ENCODE peak calls at places on chromosomes 12 and 14, in eight cellular contexts. One of them, this sample, is unnamed.

GRCh38 chr12:21992823-21993222 is 51.6 kb upstream of the ABCC9 start:
- DNase-seq in dorsolateral prefrontal cortex: no peak
- DNase-seq in astrocyte: no peak
- DNase-seq in CD8-positive, alpha-beta memory T cell: no peak
- DNase-seq in keratinocyte: no peak
- DNase-seq in neural progenitor cell: no peak
- DNase-seq in body of pancreas: peak; percentile 41
- DNase-seq in A549: no peak
- DNase-seq in this sample: no peak

GRCh38 chr12:67786086-67786485 is 137.5 kb downstream of the DYRK2 start:
- DNase-seq in dorsolateral prefrontal cortex: no peak
- DNase-seq in astrocyte: no peak
- DNase-seq in CD8-positive, alpha-beta memory T cell: no peak
- DNase-seq in keratinocyte: no peak
- DNase-seq in neural progenitor cell: no peak
- DNase-seq in body of pancreas: no peak
- DNase-seq in A549: no peak
- DNase-seq in this sample: no peak

GRCh38 chr12:20523658-20524057 is 155.3 kb downstream of the PDE3A start:
- DNase-seq in dorsolateral prefrontal cortex: no peak
- DNase-seq in astrocyte: peak; percentile 27
- DNase-seq in CD8-positive, alpha-beta memory T cell: no peak
- DNase-seq in keratinocyte: no peak
- DNase-seq in neural progenitor cell: no peak
- DNase-seq in body of pancreas: no peak
- DNase-seq in A549: no peak
- DNase-seq in this sample: no peak

GRCh38 chr12:75820848-75821578 is 210.6 kb downstream of the PHLDA1 start:
- DNase-seq in dorsolateral prefrontal cortex: no peak
- DNase-seq in astrocyte: peak; percentile 95
- DNase-seq in CD8-positive, alpha-beta memory T cell: no peak
- DNase-seq in keratinocyte: peak; percentile 66
- DNase-seq in neural progenitor cell: no peak
- DNase-seq in body of pancreas: no peak
- DNase-seq in A549: no peak
- DNase-seq in this sample: no peak

GRCh38 chr12:85182699-85183098 is 97.3 kb upstream of the ALX1 start:
- DNase-seq in dorsolateral prefrontal cortex: no peak
- DNase-seq in astrocyte: no peak
- DNase-seq in CD8-positive, alpha-beta memory T cell: no peak
- DNase-seq in keratinocyte: no peak
- DNase-seq in neural progenitor cell: peak; percentile 21
- DNase-seq in body of pancreas: no peak
- DNase-seq in A549: no peak
- DNase-seq in this sample: no peak

GRCh38 chr12:46556105-46556559 is 183.6 kb upstream of the SLC38A2 start:
- DNase-seq in dorsolateral prefrontal cortex: no peak
- DNase-seq in astrocyte: peak; percentile 99
- DNase-seq in CD8-positive, alpha-beta memory T cell: no peak
- DNase-seq in keratinocyte: no peak
- DNase-seq in neural progenitor cell: no peak
- DNase-seq in body of pancreas: no peak
- DNase-seq in A549: peak; percentile 19
- DNase-seq in this sample: no peak

GRCh38 chr14:88553886-88554457 is 835 bp downstream of the PTPN21 start:
- DNase-seq in dorsolateral prefrontal cortex: no peak
- DNase-seq in astrocyte: peak; percentile 22
- DNase-seq in CD8-positive, alpha-beta memory T cell: no peak
- DNase-seq in keratinocyte: no peak
- DNase-seq in neural progenitor cell: no peak
- DNase-seq in body of pancreas: peak; percentile 40
- DNase-seq in A549: no peak
- DNase-seq in this sample: no peak

GRCh38 chr14:49545071-49545470 is 41.1 kb downstream of the RPS29 start:
- DNase-seq in dorsolateral prefrontal cortex: no peak
- DNase-seq in astrocyte: no peak
- DNase-seq in CD8-positive, alpha-beta memory T cell: no peak
- DNase-seq in keratinocyte: no peak
- DNase-seq in neural progenitor cell: no peak
- DNase-seq in body of pancreas: no peak
- DNase-seq in A549: no peak
- DNase-seq in this sample: no peak

GRCh38 chr12:121128908-121129704 is 3.6 kb upstream of the P2RX7 start:
- DNase-seq in dorsolateral prefrontal cortex: peak; percentile 94
- DNase-seq in astrocyte: no peak
- DNase-seq in CD8-positive, alpha-beta memory T cell: peak; percentile 64
- DNase-seq in keratinocyte: no peak
- DNase-seq in neural progenitor cell: no peak
- DNase-seq in body of pancreas: peak; percentile 68
- DNase-seq in A549: peak; percentile 36
- DNase-seq in this sample: peak; percentile 93

GRCh38 chr12:110002691-110003515 is 3.7 kb downstream of the ANKRD13A start:
- DNase-seq in dorsolateral prefrontal cortex: no peak
- DNase-seq in astrocyte: peak; percentile 40
- DNase-seq in CD8-positive, alpha-beta memory T cell: no peak
- DNase-seq in keratinocyte: no peak
- DNase-seq in neural progenitor cell: no peak
- DNase-seq in body of pancreas: no peak
- DNase-seq in A549: no peak
- DNase-seq in this sample: no peak

GRCh38 chr14:79661762-79662161 is 549.5 kb downstream of the DIO2 start:
- DNase-seq in dorsolateral prefrontal cortex: no peak
- DNase-seq in astrocyte: peak; percentile 52
- DNase-seq in CD8-positive, alpha-beta memory T cell: no peak
- DNase-seq in keratinocyte: peak; percentile 5
- DNase-seq in neural progenitor cell: no peak
- DNase-seq in body of pancreas: no peak
- DNase-seq in A549: no peak
- DNase-seq in this sample: no peak

GRCh38 chr12:76451528-76451927 is 103.3 kb upstream of the BBS10 start:
- DNase-seq in dorsolateral prefrontal cortex: no peak
- DNase-seq in astrocyte: no peak
- DNase-seq in CD8-positive, alpha-beta memory T cell: no peak
- DNase-seq in keratinocyte: no peak
- DNase-seq in neural progenitor cell: no peak
- DNase-seq in body of pancreas: no peak
- DNase-seq in A549: no peak
- DNase-seq in this sample: no peak

GRCh38 chr12:132621657-132622435 is 3.3 kb downstream of the P2RX2 start:
- DNase-seq in dorsolateral prefrontal cortex: no peak
- DNase-seq in astrocyte: no peak
- DNase-seq in CD8-positive, alpha-beta memory T cell: no peak
- DNase-seq in keratinocyte: no peak
- DNase-seq in neural progenitor cell: no peak
- DNase-seq in body of pancreas: no peak
- DNase-seq in A549: no peak
- DNase-seq in this sample: no peak

GRCh38 chr12:83514372-83514771 is 827.7 kb downstream of the TMTC2 start:
- DNase-seq in dorsolateral prefrontal cortex: no peak
- DNase-seq in astrocyte: no peak
- DNase-seq in CD8-positive, alpha-beta memory T cell: no peak
- DNase-seq in keratinocyte: no peak
- DNase-seq in neural progenitor cell: no peak
- DNase-seq in body of pancreas: no peak
- DNase-seq in A549: no peak
- DNase-seq in this sample: no peak

GRCh38 chr14:21723431-21724045 is 49.9 kb upstream of the OR4E1 start:
- DNase-seq in dorsolateral prefrontal cortex: no peak
- DNase-seq in astrocyte: no peak
- DNase-seq in CD8-positive, alpha-beta memory T cell: peak; percentile 25
- DNase-seq in keratinocyte: no peak
- DNase-seq in neural progenitor cell: peak; percentile 89
- DNase-seq in body of pancreas: no peak
- DNase-seq in A549: peak; percentile 3
- DNase-seq in this sample: peak; percentile 12

GRCh38 chr12:54020587-54020969 is 7.7 kb upstream of the HOXC6 start:
- DNase-seq in dorsolateral prefrontal cortex: no peak
- DNase-seq in astrocyte: no peak
- DNase-seq in CD8-positive, alpha-beta memory T cell: no peak
- DNase-seq in keratinocyte: no peak
- DNase-seq in neural progenitor cell: no peak
- DNase-seq in body of pancreas: no peak
- DNase-seq in A549: no peak
- DNase-seq in this sample: no peak

GRCh38 chr12:120614873-120615272 is 25.6 kb upstream of the CABP1 start:
- DNase-seq in dorsolateral prefrontal cortex: no peak
- DNase-seq in astrocyte: no peak
- DNase-seq in CD8-positive, alpha-beta memory T cell: no peak
- DNase-seq in keratinocyte: no peak
- DNase-seq in neural progenitor cell: no peak
- DNase-seq in body of pancreas: no peak
- DNase-seq in A549: no peak
- DNase-seq in this sample: no peak

GRCh38 chr12:108635997-108636808 is 2.5 kb upstream of the SELPLG start:
- DNase-seq in dorsolateral prefrontal cortex: no peak
- DNase-seq in astrocyte: no peak
- DNase-seq in CD8-positive, alpha-beta memory T cell: no peak
- DNase-seq in keratinocyte: no peak
- DNase-seq in neural progenitor cell: no peak
- DNase-seq in body of pancreas: no peak
- DNase-seq in A549: no peak
- DNase-seq in this sample: no peak

GRCh38 chr14:29240046-29240445 is 473.5 kb downstream of the FOXG1 start:
- DNase-seq in dorsolateral prefrontal cortex: no peak
- DNase-seq in astrocyte: peak; percentile 90
- DNase-seq in CD8-positive, alpha-beta memory T cell: no peak
- DNase-seq in keratinocyte: no peak
- DNase-seq in neural progenitor cell: no peak
- DNase-seq in body of pancreas: no peak
- DNase-seq in A549: no peak
- DNase-seq in this sample: no peak

GRCh38 chr14:29242755-29243340 is 476.3 kb downstream of the FOXG1 start:
- DNase-seq in dorsolateral prefrontal cortex: no peak
- DNase-seq in astrocyte: peak; percentile 69
- DNase-seq in CD8-positive, alpha-beta memory T cell: no peak
- DNase-seq in keratinocyte: no peak
- DNase-seq in neural progenitor cell: no peak
- DNase-seq in body of pancreas: no peak
- DNase-seq in A549: no peak
- DNase-seq in this sample: no peak

DNA sequence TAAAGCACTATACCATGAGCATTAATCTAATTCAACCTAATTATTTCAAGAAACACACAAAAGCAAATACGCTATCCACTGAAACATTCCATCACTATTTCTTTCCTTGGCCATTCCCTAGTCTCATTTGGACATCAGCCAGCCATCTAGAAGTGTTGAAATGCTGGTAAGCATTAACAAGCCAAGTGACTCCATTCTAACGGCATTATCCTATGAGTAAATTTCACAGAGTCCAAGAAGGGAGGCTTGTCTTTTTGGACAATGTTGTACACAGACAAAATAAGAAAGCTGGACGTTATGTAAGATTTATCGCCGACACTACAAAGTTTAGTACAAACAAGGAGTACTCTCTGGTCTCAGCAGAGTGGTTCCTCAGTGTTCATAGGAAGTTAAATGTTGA is 476.8 kb downstream of the FOXG1 start:
- DNase-seq in dorsolateral prefrontal cortex: no peak
- DNase-seq in astrocyte: peak; percentile 79
- DNase-seq in CD8-positive, alpha-beta memory T cell: no peak
- DNase-seq in keratinocyte: no peak
- DNase-seq in neural progenitor cell: no peak
- DNase-seq in body of pancreas: no peak
- DNase-seq in A549: no peak
- DNase-seq in this sample: no peak
- H3K27ac ChIP-seq in dorsolateral prefrontal cortex: peak overlapping the region; percentile 24
- H3K27ac ChIP-seq in astrocyte: peak overlapping the region; percentile 37
- H3K27ac ChIP-seq in CD8-positive, alpha-beta memory T cell: no peak overlapping the region
- H3K27ac ChIP-seq in keratinocyte: no peak overlapping the region
- H3K27ac ChIP-seq in neural progenitor cell: no peak overlapping the region
- H3K27ac ChIP-seq in body of pancreas: no peak overlapping the region
- H3K27ac ChIP-seq in A549: no peak overlapping the region
- H3K27ac ChIP-seq in this sample: no peak overlapping the region

DNA sequence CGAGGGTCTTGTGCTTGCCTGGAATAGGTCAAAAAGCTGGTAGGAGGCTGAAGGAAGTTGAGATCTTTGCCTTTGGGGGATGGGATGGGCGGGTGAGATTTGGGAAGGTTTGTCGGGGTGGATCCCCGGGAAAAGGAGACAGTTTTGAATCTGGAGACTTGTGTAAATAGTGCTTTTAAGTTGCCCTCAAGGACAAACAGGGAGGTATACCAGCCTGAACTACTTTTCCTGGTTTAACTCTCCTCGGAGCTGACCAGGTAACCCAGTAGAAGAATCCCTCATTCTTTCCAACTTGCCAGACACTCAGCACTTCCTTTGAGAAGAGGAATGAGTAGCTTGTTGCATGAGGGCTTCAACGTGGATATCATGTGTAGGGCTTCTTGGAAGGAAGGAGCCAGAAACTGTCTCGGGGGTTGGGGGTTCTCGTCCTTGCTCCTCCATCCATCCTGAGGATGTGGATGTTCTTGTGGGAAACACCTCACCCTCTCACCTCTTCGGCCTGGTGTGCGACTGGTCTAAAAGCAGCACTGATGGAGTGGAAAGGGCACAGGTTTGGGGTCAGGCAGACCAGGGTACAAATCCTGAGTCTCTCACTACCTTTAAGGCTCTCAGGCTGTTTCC is 1.9 kb downstream of the TEAD4 start:
- DNase-seq in dorsolateral prefrontal cortex: no peak
- DNase-seq in astrocyte: peak; percentile 15
- DNase-seq in CD8-positive, alpha-beta memory T cell: no peak
- DNase-seq in keratinocyte: no peak
- DNase-seq in neural progenitor cell: no peak
- DNase-seq in body of pancreas: no peak
- DNase-seq in A549: no peak
- DNase-seq in this sample: no peak
- H3K27ac ChIP-seq in dorsolateral prefrontal cortex: no peak overlapping the region
- H3K27ac ChIP-seq in astrocyte: peak overlapping the region; percentile 25
- H3K27ac ChIP-seq in CD8-positive, alpha-beta memory T cell: no peak overlapping the region
- H3K27ac ChIP-seq in keratinocyte: no peak overlapping the region
- H3K27ac ChIP-seq in neural progenitor cell: no peak overlapping the region
- H3K27ac ChIP-seq in body of pancreas: peak overlapping the region; percentile 94
- H3K27ac ChIP-seq in A549: peak overlapping the region; percentile 99
- H3K27ac ChIP-seq in this sample: no peak overlapping the region

DNA sequence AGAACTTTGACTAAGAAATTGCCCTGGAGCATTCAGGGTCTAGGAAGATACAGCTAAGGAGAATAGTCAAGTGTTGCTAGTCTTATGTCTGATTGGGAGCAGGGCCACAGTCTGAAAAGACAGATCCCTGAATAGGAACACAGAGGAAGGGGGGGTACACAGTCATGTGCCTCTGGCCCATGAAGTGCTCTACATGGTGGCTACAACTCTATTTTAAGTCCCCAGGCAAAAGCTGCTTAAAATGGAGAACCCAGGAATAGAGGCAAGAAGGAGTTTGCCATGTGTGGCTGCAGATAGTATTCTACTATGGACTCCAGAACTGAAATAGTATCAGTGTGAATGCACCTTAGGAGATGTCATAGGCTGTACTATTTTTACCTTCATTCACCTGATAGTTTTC is 118.0 kb upstream of the NPAS3 start:
- DNase-seq in dorsolateral prefrontal cortex: no peak
- DNase-seq in astrocyte: no peak
- DNase-seq in CD8-positive, alpha-beta memory T cell: no peak
- DNase-seq in keratinocyte: no peak
- DNase-seq in neural progenitor cell: no peak
- DNase-seq in body of pancreas: no peak
- DNase-seq in A549: no peak
- DNase-seq in this sample: no peak
- H3K27ac ChIP-seq in dorsolateral prefrontal cortex: no peak overlapping the region
- H3K27ac ChIP-seq in astrocyte: no peak overlapping the region
- H3K27ac ChIP-seq in CD8-positive, alpha-beta memory T cell: no peak overlapping the region
- H3K27ac ChIP-seq in keratinocyte: no peak overlapping the region
- H3K27ac ChIP-seq in neural progenitor cell: no peak overlapping the region
- H3K27ac ChIP-seq in body of pancreas: no peak overlapping the region
- H3K27ac ChIP-seq in A549: no peak overlapping the region
- H3K27ac ChIP-seq in this sample: no peak overlapping the region

GRCh38 chr12:15214851-15215601 is 6.2 kb downstream of the RERG start:
- DNase-seq in dorsolateral prefrontal cortex: no peak
- DNase-seq in astrocyte: no peak
- DNase-seq in CD8-positive, alpha-beta memory T cell: no peak
- DNase-seq in keratinocyte: no peak
- DNase-seq in neural progenitor cell: no peak
- DNase-seq in body of pancreas: no peak
- DNase-seq in A549: no peak
- DNase-seq in this sample: no peak
- H3K27ac ChIP-seq in dorsolateral prefrontal cortex: no peak overlapping the region
- H3K27ac ChIP-seq in astrocyte: no peak overlapping the region
- H3K27ac ChIP-seq in CD8-positive, alpha-beta memory T cell: no peak overlapping the region
- H3K27ac ChIP-seq in keratinocyte: no peak overlapping the region
- H3K27ac ChIP-seq in neural progenitor cell: no peak overlapping the region
- H3K27ac ChIP-seq in body of pancreas: no peak overlapping the region
- H3K27ac ChIP-seq in A549: no peak overlapping the region
- H3K27ac ChIP-seq in this sample: no peak overlapping the region

This sample was measured in CD4-positive, CD25-positive, alpha-beta regulatory T cell.